ENCODE peak calls at places on chromosomes 2 and 18, in five cellular contexts. Q is GM04503, W is IMR-90, P is left colon, O is ACHN. T is an unnamed sample.

GRCh38 chr18:32441536-32441935 is 29.1 kb downstream of the GAREM1 start:
- DNase-seq in Q (no peak), W (no peak), P (no peak), O (no peak), T (no peak)

GRCh38 chr18:11976463-11976862 is 4.8 kb upstream of the IMPA2 start:
- DNase-seq in Q (no peak), W (no peak), P (no peak), O (no peak), T (no peak)

GRCh38 chr2:232628466-232629200 is 4.8 kb upstream of the EFHD1 start:
- DNase-seq in Q (no peak), W (no peak), P (no peak), O (no peak), T (peak)

GRCh38 chr2:160298960-160299359 is 98.9 kb upstream of the ITGB6 start:
- DNase-seq in Q (no peak), W (peak), P (no peak), O (no peak), T (no peak)

GRCh38 chr2:171652411-171652775 is 34.9 kb upstream of the DYNC1I2 start:
- DNase-seq in Q (peak), W (no peak), P (no peak), O (no peak), T (no peak)

GRCh38 chr2:584863-585823 is 92.1 kb downstream of the TMEM18 start:
- DNase-seq in Q (no peak), W (no peak), P (no peak), O (no peak), T (no peak)

GRCh38 chr2:132681766-132682165 is 11.8 kb upstream of the LYPD1 start:
- DNase-seq in Q (no peak), W (peak), P (no peak), O (no peak), T (no peak)

GRCh38 chr2:182077451-182078142 is 91.9 kb downstream of the PPP1R1C start:
- DNase-seq in Q (peak), W (peak), P (peak), O (peak), T (peak)

GRCh38 chr18:60508108-60508507 is 135.5 kb upstream of the MC4R start:
- DNase-seq in Q (no peak), W (no peak), P (no peak), O (no peak), T (no peak)

GRCh38 chr2:5849596-5849995 is 157.4 kb downstream of the SOX11 start:
- DNase-seq in Q (no peak), W (no peak), P (no peak), O (no peak), T (no peak)

GRCh38 chr18:49812321-49813070 is 837 bp downstream of the ACAA2 start:
- DNase-seq in Q (peak), W (peak), P (no peak), O (no peak), T (no peak)

GRCh38 chr2:23844905-23845304 is 82.0 kb downstream of the ATAD2B start:
- DNase-seq in Q (no peak), W (no peak), P (no peak), O (no peak), T (no peak)

GRCh38 chr2:20475567-20475952 is 28.7 kb downstream of the RHOB start:
- DNase-seq in Q (no peak), W (no peak), P (no peak), O (no peak), T (no peak)

GRCh38 chr2:46273919-46274318 is 23.3 kb upstream of the EPAS1 start:
- DNase-seq in Q (no peak), W (no peak), P (no peak), O (no peak), T (no peak)

GRCh38 chr2:28155627-28156026 is 237.0 kb upstream of the FOSL2 start:
- DNase-seq in Q (no peak), W (no peak), P (no peak), O (peak), T (no peak)

GRCh38 chr2:218230882-218231281 is 13.9 kb downstream of the ARPC2 start:
- DNase-seq in Q (no peak), W (peak), P (peak), O (peak), T (no peak)

GRCh38 chr2:67564626-67565025 is 167.5 kb downstream of the ETAA1 start:
- DNase-seq in Q (no peak), W (no peak), P (no peak), O (no peak), T (no peak)

GRCh38 chr18:49020621-49021021 is 69.9 kb upstream of the SMAD7 start:
- DNase-seq in Q (no peak), W (peak), P (no peak), O (no peak), T (no peak)

GRCh38 chr2:171763602-171764001 is 76.3 kb downstream of the DYNC1I2 start:
- DNase-seq in Q (no peak), W (no peak), P (no peak), O (peak), T (no peak)

GRCh38 chr2:239436076-239436475 is 35.3 kb upstream of the HDAC4 start:
- DNase-seq in Q (no peak), W (no peak), P (no peak), O (no peak), T (no peak)

GRCh38 chr18:70373062-70373519 is 84.2 kb downstream of the SOCS6 start:
- DNase-seq in Q (peak), W (peak), P (no peak), O (no peak), T (no peak)

GRCh38 chr2:85804583-85804982 is 50.8 kb downstream of the ATOH8 start:
- DNase-seq in Q (no peak), W (no peak), P (no peak), O (peak), T (no peak)

GRCh38 chr2:162301151-162301804 is 17.2 kb downstream of the IFIH1 start:
- DNase-seq in Q (no peak), W (peak), P (peak), O (peak), T (peak)

GRCh38 chr18:75253784-75254183 is 43.2 kb downstream of the TSHZ1 start:
- DNase-seq in Q (no peak), W (peak), P (no peak), O (no peak), T (no peak)

GRCh38 chr18:644395-645004 is 13.0 kb upstream of the TYMS start:
- DNase-seq in Q (no peak), W (no peak), P (no peak), O (no peak), T (no peak)

GRCh38 chr2:86078801-86079545 is 26.7 kb downstream of the POLR1A start:
- DNase-seq in Q (no peak), W (peak), P (no peak), O (peak), T (peak)

GRCh38 chr2:222330910-222331309 is 32.1 kb upstream of the PAX3 start:
- DNase-seq in Q (no peak), W (no peak), P (no peak), O (no peak), T (no peak)

GRCh38 chr2:134949966-134950708 is 31.5 kb downstream of the CCNT2 start:
- DNase-seq in Q (no peak), W (no peak), P (no peak), O (no peak), T (no peak)